ENCODE peak calls at places on chromosome 4, in four cellular contexts. One of them, this sample, is unnamed.
A peak's percentile ranks its signal among the peaks of the same experiment; 100 is the strongest.

GRCh38 chr4:55346851-55347255 is 811 bp downstream of the SRD5A3 start:
- DNase-seq in suprapubic skin: no peak
- DNase-seq in lung: no peak
- DNase-seq in left lung: no peak
- DNase-seq in this sample: no peak

GRCh38 chr4:148430847-148431246 is 11.4 kb downstream of the NR3C2 start:
- DNase-seq in left lung: no peak
- DNase-seq in lung: no peak
- DNase-seq in suprapubic skin: no peak
- DNase-seq in this sample: no peak

GRCh38 chr4:74567981-74568380 is 123.0 kb downstream of the AREG start:
- DNase-seq in suprapubic skin: no peak
- DNase-seq in left lung: no peak
- DNase-seq in lung: no peak
- DNase-seq in this sample: no peak

GRCh38 chr4:6763330-6763851 is 19.1 kb upstream of the KIAA0232 start:
- DNase-seq in lung: no peak
- DNase-seq in left lung: no peak
- DNase-seq in suprapubic skin: no peak
- DNase-seq in this sample: no peak

GRCh38 chr4:118955515-118955914 is 66.9 kb downstream of the SYNPO2 start:
- DNase-seq in suprapubic skin: no peak
- DNase-seq in left lung: no peak
- DNase-seq in lung: no peak
- DNase-seq in this sample: no peak

GRCh38 chr4:109560687-109561452 is 824 bp downstream of the MCUB start:
- DNase-seq in lung: peak; percentile 30
- DNase-seq in left lung: peak; percentile 49
- DNase-seq in suprapubic skin: peak; percentile 74
- DNase-seq in this sample: no peak

GRCh38 chr4:151744614-151745013 is 16.2 kb downstream of the GATB start:
- DNase-seq in suprapubic skin: no peak
- DNase-seq in lung: no peak
- DNase-seq in left lung: no peak
- DNase-seq in this sample: no peak

GRCh38 chr4:6746721-6747689 is 31.0 kb downstream of the BLOC1S4 start:
- DNase-seq in lung: peak; percentile 88
- DNase-seq in suprapubic skin: no peak
- DNase-seq in left lung: peak; percentile 85
- DNase-seq in this sample: no peak

GRCh38 chr4:107736924-107737448 is 17.0 kb upstream of the PAPSS1 start:
- DNase-seq in left lung: no peak
- DNase-seq in suprapubic skin: no peak
- DNase-seq in lung: no peak
- DNase-seq in this sample: no peak

GRCh38 chr4:90603540-90603939 is 476.3 kb downstream of the CCSER1 start:
- DNase-seq in left lung: no peak
- DNase-seq in lung: no peak
- DNase-seq in suprapubic skin: no peak
- DNase-seq in this sample: no peak

GRCh38 chr4:153620352-153620751 is 63.7 kb upstream of the TLR2 start:
- DNase-seq in lung: no peak
- DNase-seq in suprapubic skin: no peak
- DNase-seq in left lung: no peak
- DNase-seq in this sample: no peak

GRCh38 chr4:108072300-108072699 is 82.6 kb downstream of the HADH start:
- DNase-seq in suprapubic skin: no peak
- DNase-seq in lung: no peak
- DNase-seq in left lung: no peak
- DNase-seq in this sample: no peak

GRCh38 chr4:37631551-37631950 is 54.6 kb downstream of the RELL1 start:
- DNase-seq in suprapubic skin: peak; percentile 81
- DNase-seq in lung: no peak
- DNase-seq in left lung: peak; percentile 35
- DNase-seq in this sample: no peak

GRCh38 chr4:30722092-30722915 is 2.1 kb downstream of the PCDH7 start:
- DNase-seq in suprapubic skin: no peak
- DNase-seq in left lung: peak; percentile 30
- DNase-seq in lung: no peak
- DNase-seq in this sample: no peak

GRCh38 chr4:83503974-83504373 is 19.1 kb upstream of the ABRAXAS1 start:
- DNase-seq in suprapubic skin: no peak
- DNase-seq in left lung: no peak
- DNase-seq in lung: no peak
- DNase-seq in this sample: no peak
- H3K27ac ChIP-seq in suprapubic skin: no peak overlapping the region
- H3K27ac ChIP-seq in left lung: no peak overlapping the region
- H3K27ac ChIP-seq in lung: no peak overlapping the region
- H3K27ac ChIP-seq in this sample: no peak overlapping the region

GRCh38 chr4:26457412-26457811 is 32.9 kb downstream of the CCKAR start:
- DNase-seq in lung: no peak
- DNase-seq in left lung: no peak
- DNase-seq in suprapubic skin: no peak
- DNase-seq in this sample: no peak

GRCh38 chr4:26455571-26455970 is 34.7 kb downstream of the CCKAR start:
- DNase-seq in suprapubic skin: no peak
- DNase-seq in lung: no peak
- DNase-seq in left lung: no peak
- DNase-seq in this sample: no peak

GRCh38 chr4:26459756-26460530 is 30.3 kb downstream of the CCKAR start:
- DNase-seq in left lung: no peak
- DNase-seq in suprapubic skin: no peak
- DNase-seq in lung: no peak
- DNase-seq in this sample: no peak

GRCh38 chr4:26458104-26458503 is 32.2 kb downstream of the CCKAR start:
- DNase-seq in left lung: no peak
- DNase-seq in lung: no peak
- DNase-seq in suprapubic skin: no peak
- DNase-seq in this sample: no peak

GRCh38 chr4:26459054-26459755 is 31.1 kb downstream of the CCKAR start:
- DNase-seq in lung: no peak
- DNase-seq in suprapubic skin: no peak
- DNase-seq in left lung: no peak
- DNase-seq in this sample: no peak
- TF ChIP-seq CTCF in lung: peak; percentile 27
- TF ChIP-seq CTCF in suprapubic skin: no peak
- TF ChIP-seq CTCF in left lung: no peak
- TF ChIP-seq CTCF in this sample: peak; percentile 40

GRCh38 chr4:187619319-187619718 is 376.3 kb upstream of the ZFP42 start:
- DNase-seq in lung: no peak
- DNase-seq in suprapubic skin: no peak
- DNase-seq in left lung: no peak
- DNase-seq in this sample: no peak
- H3K36me3 ChIP-seq in lung: no peaks in the 10 kb centered on the region
- H3K36me3 ChIP-seq in suprapubic skin: no peaks in the 10 kb centered on the region
- H3K36me3 ChIP-seq in left lung: no peaks in the 10 kb centered on the region
- H3K36me3 ChIP-seq in this sample: no peaks in the 10 kb centered on the region

GRCh38 chr4:70946944-70947343 is 44.8 kb downstream of the MOB1B start:
- DNase-seq in lung: no peak
- DNase-seq in left lung: no peak
- DNase-seq in suprapubic skin: no peak
- DNase-seq in this sample: no peak
- H3K27ac ChIP-seq in lung: no peak overlapping the region
- H3K27ac ChIP-seq in left lung: peak overlapping the region; percentile 5
- H3K27ac ChIP-seq in suprapubic skin: no peak overlapping the region
- H3K27ac ChIP-seq in this sample: no peak overlapping the region

GRCh38 chr4:102827674-102828496 is 534 bp upstream of the UBE2D3 start:
- DNase-seq in suprapubic skin: peak; percentile 100
- DNase-seq in left lung: peak; percentile 100
- DNase-seq in lung: peak; percentile 99
- DNase-seq in this sample: peak; percentile 98
- TF ChIP-seq CTCF in suprapubic skin: no peak
- TF ChIP-seq CTCF in left lung: peak; percentile 9
- TF ChIP-seq CTCF in lung: no peak
- TF ChIP-seq CTCF in this sample: no peak

DNA sequence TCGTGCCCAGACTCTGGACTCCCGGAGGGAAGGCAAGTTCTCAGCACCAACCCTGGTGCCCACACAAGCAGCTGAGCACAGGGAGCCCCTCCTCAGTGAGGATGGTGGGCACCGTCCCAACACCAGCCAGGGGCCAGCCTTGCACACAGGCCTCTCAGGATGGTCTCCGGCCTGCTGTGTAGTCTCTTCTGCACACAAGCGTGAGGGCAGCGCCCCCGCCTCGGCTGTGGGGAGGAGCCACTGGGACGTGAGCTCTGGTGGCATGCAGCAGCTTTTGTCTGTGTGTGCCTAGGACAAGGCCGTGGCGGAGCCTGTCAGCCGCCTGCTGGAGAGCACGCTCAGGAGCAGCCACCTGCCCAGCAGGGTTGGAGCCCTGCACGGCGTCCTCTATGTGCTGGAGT is 16.1 kb upstream of the MSANTD1 start:
- DNase-seq in lung: no peak
- DNase-seq in suprapubic skin: no peak
- DNase-seq in left lung: no peak
- DNase-seq in this sample: no peak
- H3K36me3 ChIP-seq in lung: peaks cover 83% of the 10 kb centered on the region
- H3K36me3 ChIP-seq in suprapubic skin: peaks cover 100% of the 10 kb centered on the region
- H3K36me3 ChIP-seq in left lung: no peaks in the 10 kb centered on the region
- H3K36me3 ChIP-seq in this sample: peaks cover 90% of the 10 kb centered on the region

GRCh38 chr4:145107126-145107525 is 9.0 kb downstream of the ABCE1 start:
- DNase-seq in left lung: no peak
- DNase-seq in suprapubic skin: no peak
- DNase-seq in lung: no peak
- DNase-seq in this sample: no peak
- H3K27ac ChIP-seq in left lung: no peak overlapping the region
- H3K27ac ChIP-seq in suprapubic skin: no peak overlapping the region
- H3K27ac ChIP-seq in lung: no peak overlapping the region
- H3K27ac ChIP-seq in this sample: no peak overlapping the region

GRCh38 chr4:96776922-96777510 is 937.1 kb downstream of the PDHA2 start:
- DNase-seq in lung: no peak
- DNase-seq in left lung: no peak
- DNase-seq in suprapubic skin: no peak
- DNase-seq in this sample: no peak
- TF ChIP-seq CTCF in lung: no peak
- TF ChIP-seq CTCF in left lung: no peak
- TF ChIP-seq CTCF in suprapubic skin: no peak
- TF ChIP-seq CTCF in this sample: no peak

This sample was measured in thoracic aorta.